ENCODE peak calls at places on chromosomes 11 and 22, in eight cellular contexts. One of them, this sample, is unnamed.

GRCh38 chr22:28909375-28909774 is 26.0 kb downstream of the ZNRF3 start:
- DNase-seq in NCI-H345: no peak
- DNase-seq in SW 1271: no peak
- DNase-seq in CD8-positive, alpha-beta T cell: no peak
- DNase-seq in cardiac muscle cell: peak
- DNase-seq in activated effector memory CD4-positive, alpha-beta T cell treated with Interleukin-2 at 50 U/mL for 16 hours: no peak
- DNase-seq in A673: no peak
- DNase-seq in NCI-H524: no peak
- DNase-seq in this sample: no peak

GRCh38 chr22:46055176-46055850 is 78.4 kb upstream of the WNT7B start:
- DNase-seq in NCI-H524: no peak
- DNase-seq in CD8-positive, alpha-beta T cell: no peak
- DNase-seq in activated effector memory CD4-positive, alpha-beta T cell treated with Interleukin-2 at 50 U/mL for 16 hours: no peak
- DNase-seq in cardiac muscle cell: no peak
- DNase-seq in SW 1271: no peak
- DNase-seq in A673: peak
- DNase-seq in NCI-H345: no peak
- DNase-seq in this sample: no peak

GRCh38 chr22:46147471-46148267 is 2.7 kb upstream of the PPARA start:
- DNase-seq in activated effector memory CD4-positive, alpha-beta T cell treated with Interleukin-2 at 50 U/mL for 16 hours: no peak
- DNase-seq in A673: no peak
- DNase-seq in cardiac muscle cell: no peak
- DNase-seq in CD8-positive, alpha-beta T cell: no peak
- DNase-seq in NCI-H524: no peak
- DNase-seq in NCI-H345: no peak
- DNase-seq in SW 1271: no peak
- DNase-seq in this sample: no peak

GRCh38 chr22:27349456-27349855 is 452.1 kb downstream of the MN1 start:
- DNase-seq in activated effector memory CD4-positive, alpha-beta T cell treated with Interleukin-2 at 50 U/mL for 16 hours: no peak
- DNase-seq in cardiac muscle cell: peak
- DNase-seq in NCI-H524: no peak
- DNase-seq in A673: no peak
- DNase-seq in CD8-positive, alpha-beta T cell: no peak
- DNase-seq in SW 1271: no peak
- DNase-seq in NCI-H345: no peak
- DNase-seq in this sample: no peak

GRCh38 chr11:102920118-102920684 is 35.3 kb downstream of the MMP13 start:
- DNase-seq in NCI-H524: no peak
- DNase-seq in cardiac muscle cell: no peak
- DNase-seq in CD8-positive, alpha-beta T cell: no peak
- DNase-seq in A673: no peak
- DNase-seq in activated effector memory CD4-positive, alpha-beta T cell treated with Interleukin-2 at 50 U/mL for 16 hours: no peak
- DNase-seq in SW 1271: no peak
- DNase-seq in NCI-H345: no peak
- DNase-seq in this sample: no peak

GRCh38 chr11:70303070-70303469 is 32.6 kb downstream of the PPFIA1 start:
- DNase-seq in A673: no peak
- DNase-seq in cardiac muscle cell: peak
- DNase-seq in SW 1271: no peak
- DNase-seq in CD8-positive, alpha-beta T cell: no peak
- DNase-seq in activated effector memory CD4-positive, alpha-beta T cell treated with Interleukin-2 at 50 U/mL for 16 hours: no peak
- DNase-seq in NCI-H524: no peak
- DNase-seq in NCI-H345: no peak
- DNase-seq in this sample: no peak

GRCh38 chr22:23137905-23138520 is 3.8 kb downstream of the RSPH14 start:
- DNase-seq in cardiac muscle cell: peak
- DNase-seq in NCI-H345: no peak
- DNase-seq in SW 1271: no peak
- DNase-seq in CD8-positive, alpha-beta T cell: peak
- DNase-seq in NCI-H524: no peak
- DNase-seq in A673: no peak
- DNase-seq in activated effector memory CD4-positive, alpha-beta T cell treated with Interleukin-2 at 50 U/mL for 16 hours: peak
- DNase-seq in this sample: peak

GRCh38 chr22:28548411-28548810 is 131.2 kb downstream of the TTC28 start:
- DNase-seq in NCI-H524: no peak
- DNase-seq in activated effector memory CD4-positive, alpha-beta T cell treated with Interleukin-2 at 50 U/mL for 16 hours: no peak
- DNase-seq in NCI-H345: no peak
- DNase-seq in A673: no peak
- DNase-seq in SW 1271: no peak
- DNase-seq in CD8-positive, alpha-beta T cell: no peak
- DNase-seq in cardiac muscle cell: no peak
- DNase-seq in this sample: no peak

GRCh38 chr11:36122715-36123114 is 166.5 kb downstream of the COMMD9 start:
- DNase-seq in NCI-H524: no peak
- DNase-seq in activated effector memory CD4-positive, alpha-beta T cell treated with Interleukin-2 at 50 U/mL for 16 hours: no peak
- DNase-seq in CD8-positive, alpha-beta T cell: no peak
- DNase-seq in cardiac muscle cell: peak
- DNase-seq in SW 1271: no peak
- DNase-seq in NCI-H345: no peak
- DNase-seq in A673: no peak
- DNase-seq in this sample: no peak

GRCh38 chr11:27229511-27230174 is 133.4 kb downstream of the CCDC34 start:
- DNase-seq in activated effector memory CD4-positive, alpha-beta T cell treated with Interleukin-2 at 50 U/mL for 16 hours: no peak
- DNase-seq in NCI-H345: no peak
- DNase-seq in cardiac muscle cell: no peak
- DNase-seq in CD8-positive, alpha-beta T cell: no peak
- DNase-seq in A673: no peak
- DNase-seq in SW 1271: no peak
- DNase-seq in NCI-H524: no peak
- DNase-seq in this sample: no peak

GRCh38 chr11:112555491-112556364 is 295.1 kb upstream of the PLET1 start:
- DNase-seq in NCI-H524: no peak
- DNase-seq in cardiac muscle cell: peak
- DNase-seq in SW 1271: no peak
- DNase-seq in activated effector memory CD4-positive, alpha-beta T cell treated with Interleukin-2 at 50 U/mL for 16 hours: peak
- DNase-seq in CD8-positive, alpha-beta T cell: peak
- DNase-seq in NCI-H345: peak
- DNase-seq in A673: peak
- DNase-seq in this sample: peak

GRCh38 chr11:89491141-89491690 is at the start of gene NOX4:
- DNase-seq in activated effector memory CD4-positive, alpha-beta T cell treated with Interleukin-2 at 50 U/mL for 16 hours: no peak
- DNase-seq in NCI-H524: no peak
- DNase-seq in CD8-positive, alpha-beta T cell: no peak
- DNase-seq in cardiac muscle cell: peak
- DNase-seq in NCI-H345: no peak
- DNase-seq in A673: peak
- DNase-seq in SW 1271: no peak
- DNase-seq in this sample: no peak

GRCh38 chr11:70128435-70128906 is 50.4 kb downstream of the ANO1 start:
- DNase-seq in NCI-H345: peak
- DNase-seq in cardiac muscle cell: no peak
- DNase-seq in CD8-positive, alpha-beta T cell: no peak
- DNase-seq in SW 1271: peak
- DNase-seq in NCI-H524: no peak
- DNase-seq in activated effector memory CD4-positive, alpha-beta T cell treated with Interleukin-2 at 50 U/mL for 16 hours: no peak
- DNase-seq in A673: peak
- DNase-seq in this sample: no peak

GRCh38 chr11:80841716-80842115 is 1400.9 kb upstream of the TENM4 start:
- DNase-seq in A673: no peak
- DNase-seq in activated effector memory CD4-positive, alpha-beta T cell treated with Interleukin-2 at 50 U/mL for 16 hours: no peak
- DNase-seq in NCI-H524: no peak
- DNase-seq in CD8-positive, alpha-beta T cell: no peak
- DNase-seq in cardiac muscle cell: peak
- DNase-seq in SW 1271: no peak
- DNase-seq in NCI-H345: no peak
- DNase-seq in this sample: no peak

GRCh38 chr11:487571-488021 is 19.4 kb downstream of the RNH1 start:
- DNase-seq in CD8-positive, alpha-beta T cell: no peak
- DNase-seq in A673: no peak
- DNase-seq in NCI-H524: no peak
- DNase-seq in activated effector memory CD4-positive, alpha-beta T cell treated with Interleukin-2 at 50 U/mL for 16 hours: no peak
- DNase-seq in SW 1271: no peak
- DNase-seq in cardiac muscle cell: no peak
- DNase-seq in NCI-H345: no peak
- DNase-seq in this sample: no peak

GRCh38 chr22:43736651-43737050 is 75.5 kb downstream of the EFCAB6 start:
- DNase-seq in cardiac muscle cell: no peak
- DNase-seq in SW 1271: no peak
- DNase-seq in NCI-H524: no peak
- DNase-seq in CD8-positive, alpha-beta T cell: no peak
- DNase-seq in A673: no peak
- DNase-seq in activated effector memory CD4-positive, alpha-beta T cell treated with Interleukin-2 at 50 U/mL for 16 hours: no peak
- DNase-seq in NCI-H345: no peak
- DNase-seq in this sample: no peak

GRCh38 chr11:2792376-2793250 is 92.8 kb upstream of the KCNQ1OT1 start:
- DNase-seq in A673: no peak
- DNase-seq in NCI-H524: no peak
- DNase-seq in NCI-H345: no peak
- DNase-seq in SW 1271: no peak
- DNase-seq in cardiac muscle cell: no peak
- DNase-seq in CD8-positive, alpha-beta T cell: no peak
- DNase-seq in activated effector memory CD4-positive, alpha-beta T cell treated with Interleukin-2 at 50 U/mL for 16 hours: no peak
- DNase-seq in this sample: peak

GRCh38 chr11:3732671-3733070 is 61.5 kb upstream of the CHRNA10 start:
- DNase-seq in SW 1271: no peak
- DNase-seq in cardiac muscle cell: peak
- DNase-seq in A673: no peak
- DNase-seq in NCI-H345: no peak
- DNase-seq in NCI-H524: no peak
- DNase-seq in activated effector memory CD4-positive, alpha-beta T cell treated with Interleukin-2 at 50 U/mL for 16 hours: no peak
- DNase-seq in CD8-positive, alpha-beta T cell: no peak
- DNase-seq in this sample: no peak

GRCh38 chr11:85805387-85805786 is 5.6 kb downstream of the SYTL2 start:
- DNase-seq in activated effector memory CD4-positive, alpha-beta T cell treated with Interleukin-2 at 50 U/mL for 16 hours: no peak
- DNase-seq in CD8-positive, alpha-beta T cell: no peak
- DNase-seq in SW 1271: no peak
- DNase-seq in NCI-H345: no peak
- DNase-seq in A673: no peak
- DNase-seq in NCI-H524: no peak
- DNase-seq in cardiac muscle cell: no peak
- DNase-seq in this sample: no peak

GRCh38 chr22:49372530-49373288 is 455.0 kb downstream of the BRD1 start:
- DNase-seq in activated effector memory CD4-positive, alpha-beta T cell treated with Interleukin-2 at 50 U/mL for 16 hours: no peak
- DNase-seq in NCI-H524: no peak
- DNase-seq in NCI-H345: no peak
- DNase-seq in CD8-positive, alpha-beta T cell: no peak
- DNase-seq in cardiac muscle cell: no peak
- DNase-seq in SW 1271: peak
- DNase-seq in A673: peak
- DNase-seq in this sample: no peak

GRCh38 chr11:13339196-13340153 is 61.9 kb downstream of the BMAL1 start:
- DNase-seq in NCI-H524: no peak
- DNase-seq in A673: peak
- DNase-seq in SW 1271: peak
- DNase-seq in activated effector memory CD4-positive, alpha-beta T cell treated with Interleukin-2 at 50 U/mL for 16 hours: peak
- DNase-seq in CD8-positive, alpha-beta T cell: no peak
- DNase-seq in cardiac muscle cell: peak
- DNase-seq in NCI-H345: no peak
- DNase-seq in this sample: no peak

GRCh38 chr22:28243539-28243938 is 324.5 kb upstream of the PITPNB start:
- DNase-seq in A673: no peak
- DNase-seq in SW 1271: no peak
- DNase-seq in cardiac muscle cell: peak
- DNase-seq in activated effector memory CD4-positive, alpha-beta T cell treated with Interleukin-2 at 50 U/mL for 16 hours: no peak
- DNase-seq in NCI-H345: no peak
- DNase-seq in NCI-H524: no peak
- DNase-seq in CD8-positive, alpha-beta T cell: no peak
- DNase-seq in this sample: no peak